ENCODE peak calls at places on chromosomes 16 and 17, in eight cellular contexts. One of them, this sample, is unnamed.

GRCh38 chr16:79388396-79388795 is 212.1 kb downstream of the MAF start:
- DNase-seq in astrocyte of the spinal cord: no peak
- DNase-seq in cardiac fibroblast: no peak
- DNase-seq in activated CD4-positive, alpha-beta T cell treated with anti-CD3 and anti-CD28 coated beads for 24 hours: no peak
- DNase-seq in MV-4-11: no peak
- DNase-seq in Kasumi-1: no peak
- DNase-seq in D341Med: no peak
- DNase-seq in EL: no peak
- DNase-seq in this sample: no peak

GRCh38 chr17:81339502-81340296 is 44.6 kb upstream of the SLC38A10 start:
- DNase-seq in astrocyte of the spinal cord: no peak
- DNase-seq in cardiac fibroblast: no peak
- DNase-seq in activated CD4-positive, alpha-beta T cell treated with anti-CD3 and anti-CD28 coated beads for 24 hours: no peak
- DNase-seq in MV-4-11: peak
- DNase-seq in Kasumi-1: no peak
- DNase-seq in D341Med: no peak
- DNase-seq in EL: no peak
- DNase-seq in this sample: no peak

GRCh38 chr17:56744721-56745120 is 89.0 kb downstream of the C17orf67 start:
- DNase-seq in astrocyte of the spinal cord: no peak
- DNase-seq in cardiac fibroblast: no peak
- DNase-seq in activated CD4-positive, alpha-beta T cell treated with anti-CD3 and anti-CD28 coated beads for 24 hours: no peak
- DNase-seq in MV-4-11: peak
- DNase-seq in Kasumi-1: no peak
- DNase-seq in D341Med: no peak
- DNase-seq in EL: peak
- DNase-seq in this sample: no peak

GRCh38 chr16:88320947-88321634 is 61.7 kb upstream of the ZNF469 start:
- DNase-seq in astrocyte of the spinal cord: no peak
- DNase-seq in cardiac fibroblast: no peak
- DNase-seq in activated CD4-positive, alpha-beta T cell treated with anti-CD3 and anti-CD28 coated beads for 24 hours: no peak
- DNase-seq in MV-4-11: no peak
- DNase-seq in Kasumi-1: no peak
- DNase-seq in D341Med: no peak
- DNase-seq in EL: peak
- DNase-seq in this sample: no peak

GRCh38 chr17:1347681-1348318 is 52.2 kb downstream of the YWHAE start:
- DNase-seq in astrocyte of the spinal cord: peak
- DNase-seq in cardiac fibroblast: no peak
- DNase-seq in activated CD4-positive, alpha-beta T cell treated with anti-CD3 and anti-CD28 coated beads for 24 hours: no peak
- DNase-seq in MV-4-11: no peak
- DNase-seq in Kasumi-1: no peak
- DNase-seq in D341Med: no peak
- DNase-seq in EL: no peak
- DNase-seq in this sample: no peak

GRCh38 chr16:82655315-82655714 is 28.5 kb downstream of the CDH13 start:
- DNase-seq in astrocyte of the spinal cord: peak
- DNase-seq in cardiac fibroblast: peak
- DNase-seq in activated CD4-positive, alpha-beta T cell treated with anti-CD3 and anti-CD28 coated beads for 24 hours: peak
- DNase-seq in MV-4-11: no peak
- DNase-seq in Kasumi-1: no peak
- DNase-seq in D341Med: no peak
- DNase-seq in EL: peak
- DNase-seq in this sample: peak

GRCh38 chr16:58411336-58411735 is 19.1 kb downstream of the GINS3 start:
- DNase-seq in astrocyte of the spinal cord: no peak
- DNase-seq in cardiac fibroblast: no peak
- DNase-seq in activated CD4-positive, alpha-beta T cell treated with anti-CD3 and anti-CD28 coated beads for 24 hours: no peak
- DNase-seq in MV-4-11: no peak
- DNase-seq in Kasumi-1: no peak
- DNase-seq in D341Med: no peak
- DNase-seq in EL: no peak
- DNase-seq in this sample: no peak

GRCh38 chr16:15434425-15435215 is at the start of gene BMERB1:
- DNase-seq in astrocyte of the spinal cord: peak
- DNase-seq in cardiac fibroblast: peak
- DNase-seq in activated CD4-positive, alpha-beta T cell treated with anti-CD3 and anti-CD28 coated beads for 24 hours: peak
- DNase-seq in MV-4-11: no peak
- DNase-seq in Kasumi-1: no peak
- DNase-seq in D341Med: peak
- DNase-seq in EL: peak
- DNase-seq in this sample: peak

GRCh38 chr17:37124825-37125181 is 176.0 kb downstream of the AATF start:
- DNase-seq in astrocyte of the spinal cord: no peak
- DNase-seq in cardiac fibroblast: no peak
- DNase-seq in activated CD4-positive, alpha-beta T cell treated with anti-CD3 and anti-CD28 coated beads for 24 hours: no peak
- DNase-seq in MV-4-11: no peak
- DNase-seq in Kasumi-1: no peak
- DNase-seq in D341Med: no peak
- DNase-seq in EL: no peak
- DNase-seq in this sample: no peak

GRCh38 chr17:8326591-8327583 is 12.8 kb upstream of the ODF4 start:
- DNase-seq in astrocyte of the spinal cord: peak
- DNase-seq in cardiac fibroblast: peak
- DNase-seq in activated CD4-positive, alpha-beta T cell treated with anti-CD3 and anti-CD28 coated beads for 24 hours: no peak
- DNase-seq in MV-4-11: peak
- DNase-seq in Kasumi-1: peak
- DNase-seq in D341Med: no peak
- DNase-seq in EL: peak
- DNase-seq in this sample: peak

GRCh38 chr16:27169511-27170071 is 33.7 kb upstream of the KDM8 start:
- DNase-seq in astrocyte of the spinal cord: peak
- DNase-seq in cardiac fibroblast: peak
- DNase-seq in activated CD4-positive, alpha-beta T cell treated with anti-CD3 and anti-CD28 coated beads for 24 hours: peak
- DNase-seq in MV-4-11: peak
- DNase-seq in Kasumi-1: peak
- DNase-seq in D341Med: peak
- DNase-seq in EL: peak
- DNase-seq in this sample: peak

GRCh38 chr16:78630102-78630501 is 530.6 kb downstream of the WWOX start:
- DNase-seq in astrocyte of the spinal cord: no peak
- DNase-seq in cardiac fibroblast: no peak
- DNase-seq in activated CD4-positive, alpha-beta T cell treated with anti-CD3 and anti-CD28 coated beads for 24 hours: no peak
- DNase-seq in MV-4-11: no peak
- DNase-seq in Kasumi-1: no peak
- DNase-seq in D341Med: no peak
- DNase-seq in EL: no peak
- DNase-seq in this sample: no peak

GRCh38 chr16:50234771-50235556 is 31.4 kb upstream of the ADCY7 start:
- DNase-seq in astrocyte of the spinal cord: peak
- DNase-seq in cardiac fibroblast: peak
- DNase-seq in activated CD4-positive, alpha-beta T cell treated with anti-CD3 and anti-CD28 coated beads for 24 hours: no peak
- DNase-seq in MV-4-11: no peak
- DNase-seq in Kasumi-1: no peak
- DNase-seq in D341Med: no peak
- DNase-seq in EL: peak
- DNase-seq in this sample: peak

GRCh38 chr16:88781140-88782077 is 3.6 kb downstream of the PIEZO1 start:
- DNase-seq in astrocyte of the spinal cord: no peak
- DNase-seq in cardiac fibroblast: no peak
- DNase-seq in activated CD4-positive, alpha-beta T cell treated with anti-CD3 and anti-CD28 coated beads for 24 hours: no peak
- DNase-seq in MV-4-11: peak
- DNase-seq in Kasumi-1: peak
- DNase-seq in D341Med: no peak
- DNase-seq in EL: no peak
- DNase-seq in this sample: no peak